ENCODE peak calls at places on chromosomes 11 and 22, in nine cellular contexts. K is iris pigment epithelial cell; L is A549; N is endodermal cell; B is naive B cell; O is GM19239; C is stimulated activated naive CD8-positive, alpha-beta T cell treated with anti-CD3 and anti-CD28 coated beads, Interleukin-15, Interleukin-2, amounts not matched to agents 100 U/mL and 50 U/mL, for 24 hours; M is activated T-helper 1 cell treated with Interleukin-2 at 50 U/mL for 16 hours; D is activated T-helper 2 cell treated with anti-CD3 and anti-CD28 coated beads, Interferon-gamma antibody, Interleukin-2, Interleukin-4, amounts not matched to agents 10 μg/mL and 5 μg/mL and 100 μg/mL, durations not matched to agents 14 hours and 24 hours and 36 hours. S is an unnamed sample.

GRCh38 chr11:96827164-96827563 is 437.4 kb downstream of the JRKL start:
- DNase-seq in L (no peak), N (peak; percentile 37), O (no peak), D (no peak), B (no peak), C (no peak), M (no peak), K (peak; percentile 21), S (no peak)

GRCh38 chr11:10358696-10359095 is 53.8 kb downstream of the ADM start:
- DNase-seq in L (no peak), N (no peak), B (no peak), C (no peak), D (no peak), K (no peak), M (no peak), O (no peak), S (no peak)

GRCh38 chr11:20066783-20067156 is 93.5 kb downstream of the DBX1 start:
- DNase-seq in C (no peak), L (no peak), D (no peak), B (no peak), M (no peak), K (no peak), O (no peak), N (peak; percentile 49), S (no peak)

GRCh38 chr11:31246451-31247165 is 122.9 kb downstream of the DCDC1 start:
- DNase-seq in L (no peak), K (no peak), O (no peak), C (no peak), D (no peak), M (no peak), N (no peak), B (no peak), S (no peak)

GRCh38 chr11:44958165-44958564 is 7.5 kb upstream of the TP53I11 start:
- DNase-seq in L (no peak), B (no peak), D (no peak), N (no peak), K (no peak), O (no peak), C (no peak), M (no peak), S (no peak)

GRCh38 chr11:9688716-9689511 is 25.0 kb downstream of the SWAP70 start:
- DNase-seq in C (no peak), O (peak; percentile 15), B (peak; percentile 66), M (no peak), K (peak; percentile 90), N (no peak), D (no peak), L (no peak), S (peak; percentile 29)

GRCh38 chr11:123546515-123546914 is 107.9 kb downstream of the SCN3B start:
- DNase-seq in C (no peak), B (no peak), D (no peak), M (no peak), L (no peak), K (peak; percentile 45), O (no peak), N (no peak), S (no peak)

GRCh38 chr11:115769891-115770290 is 265.7 kb upstream of the CADM1 start:
- DNase-seq in B (no peak), D (no peak), K (no peak), O (no peak), L (no peak), C (no peak), M (no peak), N (no peak), S (no peak)

GRCh38 chr22:21951931-21952465 is 650 bp downstream of the PPM1F start:
- DNase-seq in N (peak; percentile 82), O (no peak), C (peak; percentile 30), K (peak; percentile 67), B (peak; percentile 20), L (no peak), D (no peak), M (peak; percentile 4), S (no peak)

GRCh38 chr11:534592-535518 is 521 bp downstream of the HRAS start:
- DNase-seq in L (peak; percentile 35), M (no peak), N (peak; percentile 69), B (no peak), O (no peak), C (peak; percentile 48), D (no peak), K (no peak), S (peak; percentile 33)

S was measured in germinal center.